ENCODE peak calls at places on chromosomes 4 and X, in five cellular contexts. U is stomach, N is lung, K is transverse colon, R is psoas muscle. Z is an unnamed sample. For H3K4me1, the result is how much of the 10 kb centered on the place peaks cover.

GRCh38 chr4:65018313-65018712 is 609.1 kb upstream of the TECRL start:
- DNase-seq in U (no peak), N (no peak), K (no peak), R (no peak), Z (no peak)

GRCh38 chr4:94605241-94605640 is 152.5 kb upstream of the BMPR1B start:
- DNase-seq in U (no peak), N (no peak), K (no peak), R (no peak), Z (no peak)

GRCh38 chr4:145781306-145781705 is 101.4 kb downstream of the C4orf51 start:
- DNase-seq in U (no peak), N (no peak), K (no peak), R (no peak), Z (no peak)

GRCh38 chr4:95059630-95060029 is 301.9 kb downstream of the BMPR1B start:
- DNase-seq in U (no peak), N (no peak), K (no peak), R (no peak), Z (no peak)

GRCh38 chrX:148960060-148960459 is 459.6 kb downstream of the AFF2 start:
- DNase-seq in U (no peak), N (no peak), K (no peak), R (no peak), Z (no peak)

GRCh38 chrX:131225078-131225477 is 64.0 kb downstream of the IGSF1 start:
- DNase-seq in U (no peak), N (no peak), K (no peak), R (no peak), Z (no peak)

GRCh38 chr4:80307183-80307735 is 28.3 kb upstream of the CFAP299 start:
- DNase-seq in U (no peak), N (no peak), K (no peak), R (no peak), Z (no peak)

GRCh38 chrX:24646745-24647182 is 383 bp downstream of the PCYT1B start:
- DNase-seq in U (no peak), N (no peak), K (no peak), R (no peak), Z (no peak)

GRCh38 chrX:56574861-56575260 is 11.4 kb downstream of the UBQLN2 start:
- DNase-seq in U (no peak), N (no peak), K (no peak), R (no peak), Z (no peak)

GRCh38 chr4:158282252-158282651 is 72.0 kb downstream of the TMEM144 start:
- DNase-seq in U (no peak), N (no peak), K (no peak), R (no peak), Z (no peak)

GRCh38 chr4:1047976-1048780 is 36.8 kb downstream of the FGFRL1 start:
- DNase-seq in U (no peak), N (no peak), K (peak), R (peak), Z (peak)

GRCh38 chr4:148857234-148857972 is 415.2 kb upstream of the NR3C2 start:
- DNase-seq in U (no peak), N (no peak), K (no peak), R (no peak), Z (no peak)
- H3K4me3 ChIP-seq in U (no peak), N (no peak), K (no peak), R (no peak), Z (no peak)

DNA sequence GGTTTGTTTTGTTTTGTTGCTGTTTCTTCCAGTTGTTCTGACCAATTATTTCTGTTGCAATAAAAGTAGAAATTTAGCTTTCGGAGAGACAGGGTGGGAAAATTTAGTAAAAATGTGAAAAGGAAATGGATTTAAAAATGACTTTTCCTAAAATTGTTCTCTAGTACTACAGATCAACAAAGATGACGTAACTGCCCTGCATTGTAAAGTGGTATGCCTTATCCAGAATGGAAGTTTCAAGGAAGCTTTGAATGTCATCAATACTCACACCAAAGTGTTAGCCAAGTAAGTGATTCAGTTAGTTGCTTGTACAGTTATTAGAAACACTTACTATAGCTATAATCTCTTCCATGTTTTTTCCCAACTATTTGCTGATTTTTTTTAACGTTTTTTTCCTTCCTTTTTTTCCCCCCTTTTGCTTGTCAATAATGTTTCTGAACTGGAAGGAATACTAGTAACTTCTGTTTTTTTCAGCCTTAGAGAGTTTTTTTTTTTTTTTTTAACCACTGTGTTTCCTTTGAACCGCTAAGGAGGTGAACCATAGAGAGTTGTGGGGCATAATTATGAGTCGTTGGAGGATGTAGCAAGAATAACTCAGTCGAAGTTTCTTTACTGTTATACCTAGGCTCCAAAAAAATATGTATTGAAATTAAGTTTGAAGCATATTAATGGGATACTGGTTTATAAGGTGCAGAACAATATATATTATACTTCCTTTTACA is 2.2 kb downstream of the SRP72 start:
- DNase-seq in U (no peak), N (no peak), K (no peak), R (no peak), Z (no peak)
- H3K4me1 ChIP-seq in U (under half), N (under half), K (under half), R (under half), Z (under half)

DNA sequence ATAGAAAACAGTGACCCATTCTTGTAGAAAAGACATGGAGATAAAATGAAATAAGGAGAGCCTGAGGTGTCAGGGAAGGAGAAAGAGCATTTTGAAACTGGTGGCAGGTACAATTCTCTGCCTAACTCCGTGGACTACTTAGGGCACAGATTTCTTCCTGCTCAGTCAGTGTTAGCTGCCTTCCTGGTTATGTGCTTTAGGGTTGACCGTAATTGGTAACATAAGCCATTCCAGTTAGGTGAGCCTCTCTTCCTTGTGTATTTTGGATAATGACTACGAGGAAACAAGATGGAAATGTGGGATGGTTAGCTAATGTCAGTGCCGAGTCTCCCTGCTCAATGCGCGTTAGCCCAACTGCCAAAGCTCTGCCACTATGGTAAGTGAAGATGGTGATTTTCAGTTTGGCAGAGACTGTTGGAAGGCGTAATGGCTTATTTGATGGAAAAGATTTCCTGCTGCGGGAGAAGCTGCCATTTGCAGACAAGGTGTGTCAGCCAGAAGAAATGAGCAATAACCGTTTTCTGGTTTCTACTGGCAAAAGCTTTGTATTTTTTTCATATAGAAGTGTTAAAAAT is 174.1 kb downstream of the CBR4 start:
- DNase-seq in U (no peak), N (no peak), K (no peak), R (no peak), Z (no peak)
- H3K4me3 ChIP-seq in U (peak), N (no peak), K (no peak), R (no peak), Z (no peak)

GRCh38 chr4:78296261-78296660 is 239.1 kb downstream of the FRAS1 start:
- DNase-seq in U (no peak), N (no peak), K (no peak), R (no peak), Z (no peak)
- H3K4me1 ChIP-seq in U (under half), N (under half), K (under half), R (under half), Z (under half)

DNA sequence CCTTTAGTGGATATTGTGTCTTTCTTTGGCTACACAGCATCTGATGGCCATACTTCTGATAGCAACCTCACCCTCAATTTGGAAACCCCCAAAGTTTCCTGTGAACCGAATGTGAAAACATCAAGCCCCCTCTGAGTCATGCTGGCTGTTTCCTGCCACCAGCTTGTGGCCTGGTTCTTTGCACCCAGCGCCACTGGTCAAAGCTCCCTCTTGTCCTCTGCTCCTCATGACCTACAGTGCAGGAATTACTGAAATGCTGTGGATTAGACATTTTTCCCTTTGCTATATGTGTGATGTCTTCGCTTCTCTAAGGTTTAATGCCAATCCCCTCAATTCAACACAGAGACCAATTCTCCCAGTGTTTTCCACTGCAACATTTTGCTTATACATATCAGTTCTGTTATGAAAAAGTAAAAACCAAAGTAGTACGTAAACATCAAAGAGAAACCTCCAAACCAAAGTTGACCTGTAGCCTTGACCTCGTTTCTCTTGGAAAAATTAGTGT is 224.0 kb upstream of the TENM3 start:
- DNase-seq in U (no peak), N (no peak), K (no peak), R (no peak), Z (no peak)
- H3K4me3 ChIP-seq in U (no peak), N (no peak), K (no peak), R (no peak), Z (no peak)

GRCh38 chrX:151279161-151279560 is 102.8 kb downstream of the GPR50 start:
- DNase-seq in U (no peak), N (no peak), K (no peak), R (no peak), Z (no peak)
- H3K4me1 ChIP-seq in U (under half), N (under half), K (under half), R (under half), Z (under half)

GRCh38 chr4:8591626-8592365 is 769 bp upstream of the CPZ start:
- DNase-seq in U (no peak), N (no peak), K (no peak), R (peak), Z (no peak)
- H3K4me3 ChIP-seq in U (no peak), N (no peak), K (no peak), R (no peak), Z (no peak)

DNA sequence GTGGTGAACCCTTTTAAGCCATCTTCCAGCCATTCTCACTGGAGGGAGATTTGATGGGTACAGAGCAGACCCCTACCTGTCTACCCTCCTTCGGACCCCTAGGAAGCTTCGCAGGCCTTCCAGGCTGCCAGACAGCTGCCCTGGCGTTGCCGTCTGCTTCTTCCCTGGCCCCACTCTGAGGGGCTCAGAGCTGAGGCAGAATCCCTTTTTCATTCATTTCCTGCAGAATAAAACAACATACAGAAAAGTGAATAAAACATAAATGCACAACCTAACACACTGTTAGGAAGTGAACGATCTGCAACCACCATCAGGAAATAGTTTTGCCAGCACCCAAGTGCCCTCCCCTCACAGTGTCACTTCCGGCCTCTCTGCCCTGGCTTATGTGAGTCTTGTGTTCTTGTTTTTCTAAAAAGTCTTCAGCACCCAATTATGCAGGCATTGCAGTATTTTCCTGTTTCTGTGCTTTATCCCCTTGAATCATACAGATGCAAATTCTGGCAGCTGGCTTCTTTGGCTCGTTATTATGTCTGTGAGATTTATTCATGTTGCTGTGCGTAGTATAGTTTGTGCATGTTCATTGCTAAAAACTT is 5.6 kb upstream of the ADD1 start:
- DNase-seq in U (peak), N (no peak), K (peak), R (no peak), Z (no peak)
- H3K4me1 ChIP-seq in U (under half), N (under half), K (under half), R (under half), Z (under half)

GRCh38 chrX:115561605-115562491 is 874 bp downstream of the PLS3 start:
- DNase-seq in U (peak), N (peak), K (peak), R (peak), Z (peak)
- H3K4me3 ChIP-seq in U (peak), N (peak), K (peak), R (peak), Z (peak)

Z was measured in Caco-2.